ENCODE peak calls at places on chromosomes 5 and 9, in seven cellular contexts. A is GM23248; L is effector memory CD4-positive, alpha-beta T cell; P is heart right ventricle; S is IMR-90; J is CD8-positive, alpha-beta memory T cell; M is colonic mucosa. B is an unnamed sample.

GRCh38 chr5:3429962-3430361 is 165.7 kb upstream of the IRX1 start:
- DNase-seq in A (no peak), L (no peak), P (no peak), S (no peak), J (no peak), M (no peak), B (no peak)

GRCh38 chr9:129160712-129161533 is 17.1 kb downstream of the IER5L start:
- DNase-seq in A (peak; percentile 79), L (no peak), P (no peak), S (peak; percentile 78), J (no peak), M (no peak), B (no peak)

GRCh38 chr5:122738088-122738487 is 36.8 kb upstream of the SNX2 start:
- DNase-seq in A (no peak), L (no peak), P (no peak), S (no peak), J (no peak), M (no peak), B (no peak)

GRCh38 chr5:156971415-156971814 is 8.4 kb upstream of the TIMD4 start:
- DNase-seq in A (no peak), L (no peak), P (no peak), S (no peak), J (no peak), M (no peak), B (no peak)

GRCh38 chr9:92180669-92181181 is 65.5 kb upstream of the SPTLC1 start:
- DNase-seq in A (peak; percentile 94), L (no peak), P (no peak), S (peak; percentile 91), J (no peak), M (no peak), B (no peak)

GRCh38 chr9:86768709-86769108 is 178.6 kb downstream of the GAS1 start:
- DNase-seq in A (no peak), L (no peak), P (no peak), S (no peak), J (no peak), M (no peak), B (no peak)

GRCh38 chr5:116747881-116748280 is 173.3 kb upstream of the SEMA6A start:
- DNase-seq in A (no peak), L (no peak), P (no peak), S (no peak), J (no peak), M (no peak), B (no peak)

GRCh38 chr5:56763711-56764466 is 51.5 kb upstream of the MAP3K1 start:
- DNase-seq in A (peak; percentile 47), L (no peak), P (no peak), S (peak; percentile 65), J (no peak), M (no peak), B (no peak)

GRCh38 chr9:6788175-6789016 is 30.6 kb downstream of the KDM4C start:
- DNase-seq in A (peak; percentile 82), L (no peak), P (no peak), S (peak; percentile 58), J (no peak), M (peak; percentile 53), B (no peak)

GRCh38 chr5:110177729-110178128 is 488.0 kb downstream of the MAN2A1 start:
- DNase-seq in A (no peak), L (no peak), P (no peak), S (no peak), J (no peak), M (no peak), B (no peak)

GRCh38 chr5:79109527-79110492 is 1.8 kb upstream of the BHMT start:
- DNase-seq in A (no peak), L (no peak), P (no peak), S (no peak), J (peak; percentile 12), M (peak; percentile 27), B (no peak)

GRCh38 chr5:95797301-95797700 is 25.2 kb downstream of the GLRX start:
- DNase-seq in A (no peak), L (no peak), P (no peak), S (no peak), J (no peak), M (no peak), B (no peak)

GRCh38 chr5:180439911-180440769 is 54.0 kb upstream of the CNOT6 start:
- DNase-seq in A (no peak), L (no peak), P (no peak), S (no peak), J (no peak), M (no peak), B (no peak)

GRCh38 chr5:42547146-42547545 is 123.9 kb downstream of the GHR start:
- DNase-seq in A (peak; percentile 62), L (no peak), P (no peak), S (peak; percentile 27), J (no peak), M (no peak), B (no peak)

GRCh38 chr5:125042243-125042887 is 295.9 kb upstream of the ZNF608 start:
- DNase-seq in A (peak; percentile 22), L (no peak), P (no peak), S (peak; percentile 74), J (no peak), M (no peak), B (no peak)

GRCh38 chr5:142215915-142216681 is 107.5 kb downstream of the NDFIP1 start:
- DNase-seq in A (peak; percentile 95), L (no peak), P (peak; percentile 55), S (peak; percentile 98), J (no peak), M (peak; percentile 23), B (peak; percentile 68)

GRCh38 chr5:35876454-35876853 is 19.8 kb downstream of the IL7R start:
- DNase-seq in A (peak; percentile 40), L (no peak), P (no peak), S (peak; percentile 32), J (no peak), M (no peak), B (no peak)

GRCh38 chr5:156259618-156260017 is 67.3 kb upstream of the SGCD start:
- DNase-seq in A (no peak), L (no peak), P (no peak), S (no peak), J (no peak), M (no peak), B (no peak)

GRCh38 chr5:98726258-98726657 is 47.2 kb upstream of the RGMB start:
- DNase-seq in A (no peak), L (no peak), P (no peak), S (no peak), J (no peak), M (no peak), B (no peak)

GRCh38 chr9:118630931-118631595 is 738.2 kb downstream of the BRINP1 start:
- DNase-seq in A (peak; percentile 33), L (no peak), P (no peak), S (no peak), J (no peak), M (no peak), B (no peak)

GRCh38 chr5:66238435-66238834 is 94.3 kb downstream of the SREK1 start:
- DNase-seq in A (no peak), L (no peak), P (no peak), S (no peak), J (no peak), M (no peak), B (no peak)

GRCh38 chr9:34581318-34581717 is 8.2 kb downstream of the CNTFR start:
- DNase-seq in A (no peak), L (no peak), P (no peak), S (no peak), J (no peak), M (no peak), B (no peak)

GRCh38 chr9:129895376-129896268 is 60.4 kb downstream of the USP20 start:
- DNase-seq in A (no peak), L (peak; percentile 59), P (no peak), S (no peak), J (peak; percentile 75), M (no peak), B (no peak)

GRCh38 chr9:97511762-97512429 is 10.4 kb downstream of the TMOD1 start:
- DNase-seq in A (no peak), L (no peak), P (no peak), S (no peak), J (no peak), M (no peak), B (peak; percentile 2)

GRCh38 chr9:123389698-123390097 is 33.7 kb downstream of the CRB2 start:
- DNase-seq in A (no peak), L (no peak), P (no peak), S (no peak), J (no peak), M (no peak), B (no peak)

DNA sequence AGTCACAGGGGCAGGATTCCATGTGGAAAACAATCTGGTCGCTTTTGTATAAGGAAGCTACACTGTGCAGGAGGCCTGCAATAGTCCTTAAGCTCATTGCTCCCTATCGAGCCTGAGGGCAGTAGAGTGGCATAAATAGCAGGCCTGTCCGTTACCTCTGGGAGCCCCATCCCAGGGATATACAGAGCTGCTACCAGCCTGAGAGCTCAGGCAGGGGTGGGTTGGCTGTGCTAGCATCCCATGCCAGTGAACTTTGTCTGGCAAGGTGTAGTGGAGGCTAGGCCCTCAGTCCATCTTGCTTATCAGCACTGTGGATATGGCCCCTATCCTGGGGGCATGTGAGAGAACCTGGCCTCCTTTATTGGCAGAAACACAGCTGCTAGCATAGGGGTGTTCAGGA is 47.7 kb downstream of the SLCO6A1 start:
- DNase-seq in A (no peak), L (no peak), P (no peak), S (no peak), J (no peak), M (no peak), B (no peak)
- H3K36me3 ChIP-seq in A (no peaks in the 10 kb centered on the region), L (no peaks in the 10 kb centered on the region), P (no peaks in the 10 kb centered on the region), S (no peaks in the 10 kb centered on the region), J (no peaks in the 10 kb centered on the region), M (no peaks in the 10 kb centered on the region), B (no peaks in the 10 kb centered on the region)

DNA sequence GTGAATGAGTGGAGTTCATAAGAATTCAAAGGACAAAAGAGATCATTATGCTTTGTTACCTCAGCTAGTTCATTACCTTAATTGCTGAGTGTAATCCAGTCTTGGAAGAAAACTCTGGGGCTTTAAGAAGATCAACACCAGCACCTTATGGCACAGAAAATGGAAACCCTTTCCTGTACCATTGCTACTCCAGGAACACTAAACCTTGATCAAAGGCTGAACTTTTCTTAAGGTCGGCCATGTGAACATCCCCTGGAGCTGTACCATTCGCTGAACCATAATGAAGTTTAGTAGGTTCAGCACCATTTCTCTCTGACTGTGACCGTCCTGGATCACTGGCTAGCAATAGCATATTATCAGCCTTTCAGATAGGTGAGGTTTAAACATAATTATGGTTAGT is 97.4 kb downstream of the PBX3 start:
- DNase-seq in A (no peak), L (no peak), P (no peak), S (no peak), J (no peak), M (no peak), B (no peak)
- H3K4me1 ChIP-seq in A (no peaks in the 10 kb centered on the region), L (no peaks in the 10 kb centered on the region), P (peaks cover 23% of the 10 kb centered on the region), S (no peaks in the 10 kb centered on the region), J (no peaks in the 10 kb centered on the region), M (no peaks in the 10 kb centered on the region), B (peaks cover 5% of the 10 kb centered on the region)

GRCh38 chr9:134708672-134709038 is 67.1 kb downstream of the COL5A1 start:
- DNase-seq in A (no peak), L (no peak), P (peak; percentile 18), S (no peak), J (no peak), M (no peak), B (no peak)
- H3K36me3 ChIP-seq in A (peaks cover 18% of the 10 kb centered on the region), L (no peaks in the 10 kb centered on the region), P (peaks cover 13% of the 10 kb centered on the region), S (peaks cover 70% of the 10 kb centered on the region), J (no peaks in the 10 kb centered on the region), M (no peaks in the 10 kb centered on the region), B (no peaks in the 10 kb centered on the region)

DNA sequence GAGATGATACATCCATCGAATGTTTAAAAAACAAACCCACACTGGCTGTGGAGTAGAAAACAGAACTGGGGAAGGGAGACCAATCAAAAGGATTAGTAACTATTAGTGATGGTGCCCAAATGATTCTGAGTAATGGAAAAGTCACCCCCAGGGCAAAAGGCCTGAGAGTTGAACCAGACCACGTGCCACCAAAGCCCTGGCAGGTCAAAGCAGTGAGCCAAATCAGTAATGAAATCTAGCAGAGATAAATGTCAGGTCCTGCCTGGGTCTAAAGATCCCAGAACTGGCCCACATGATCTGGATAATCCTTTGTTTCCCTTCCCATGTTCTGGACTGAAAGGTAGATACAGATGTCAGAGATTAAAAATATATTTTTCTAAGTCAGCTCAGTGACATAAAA is 9.4 kb downstream of the OTULINL start:
- DNase-seq in A (no peak), L (no peak), P (no peak), S (no peak), J (no peak), M (no peak), B (no peak)
- H3K4me1 ChIP-seq in A (no peaks in the 10 kb centered on the region), L (peaks cover 20% of the 10 kb centered on the region), P (no peaks in the 10 kb centered on the region), S (no peaks in the 10 kb centered on the region), J (peaks cover 66% of the 10 kb centered on the region), M (peaks cover 11% of the 10 kb centered on the region), B (no peaks in the 10 kb centered on the region)

B was measured in ovary.